ENCODE peak calls at places on chromosomes 5 and 9, in seven cellular contexts. One of them, this sample, is unnamed.

GRCh38 chr5:137114529-137114928 is 384.6 kb downstream of the SPOCK1 start:
- DNase-seq in AML-193: no peak
- DNase-seq in uterus: no peak
- DNase-seq in HepG2: no peak
- DNase-seq in T-helper 2 cell: no peak
- DNase-seq in activated CD8-positive, alpha-beta memory T cell treated with anti-CD3 and anti-CD28 coated beads for 4 hours: no peak
- DNase-seq in T-helper 9 cell: no peak
- DNase-seq in this sample: no peak

GRCh38 chr5:159833088-159833487 is 83.2 kb upstream of the ADRA1B start:
- DNase-seq in AML-193: no peak
- DNase-seq in uterus: no peak
- DNase-seq in HepG2: no peak
- DNase-seq in T-helper 2 cell: no peak
- DNase-seq in activated CD8-positive, alpha-beta memory T cell treated with anti-CD3 and anti-CD28 coated beads for 4 hours: no peak
- DNase-seq in T-helper 9 cell: no peak
- DNase-seq in this sample: no peak

GRCh38 chr5:54390015-54390414 is 65.5 kb upstream of the HSPB3 start:
- DNase-seq in AML-193: no peak
- DNase-seq in uterus: no peak
- DNase-seq in HepG2: no peak
- DNase-seq in T-helper 2 cell: no peak
- DNase-seq in activated CD8-positive, alpha-beta memory T cell treated with anti-CD3 and anti-CD28 coated beads for 4 hours: no peak
- DNase-seq in T-helper 9 cell: no peak
- DNase-seq in this sample: no peak

GRCh38 chr5:170297589-170298462 is at the start of gene LCP2:
- DNase-seq in AML-193: peak
- DNase-seq in uterus: no peak
- DNase-seq in HepG2: no peak
- DNase-seq in T-helper 2 cell: peak
- DNase-seq in activated CD8-positive, alpha-beta memory T cell treated with anti-CD3 and anti-CD28 coated beads for 4 hours: no peak
- DNase-seq in T-helper 9 cell: peak
- DNase-seq in this sample: no peak

GRCh38 chr5:66908230-66908629 is 288.4 kb downstream of the CD180 start:
- DNase-seq in AML-193: no peak
- DNase-seq in uterus: no peak
- DNase-seq in HepG2: no peak
- DNase-seq in T-helper 2 cell: no peak
- DNase-seq in activated CD8-positive, alpha-beta memory T cell treated with anti-CD3 and anti-CD28 coated beads for 4 hours: no peak
- DNase-seq in T-helper 9 cell: no peak
- DNase-seq in this sample: no peak

GRCh38 chr5:178460598-178461425 is 129.4 kb downstream of the COL23A1 start:
- DNase-seq in AML-193: peak
- DNase-seq in uterus: peak
- DNase-seq in HepG2: peak
- DNase-seq in T-helper 2 cell: no peak
- DNase-seq in activated CD8-positive, alpha-beta memory T cell treated with anti-CD3 and anti-CD28 coated beads for 4 hours: no peak
- DNase-seq in T-helper 9 cell: peak
- DNase-seq in this sample: peak

GRCh38 chr5:395921-396714 is 46.9 kb upstream of the EXOC3 start:
- DNase-seq in AML-193: no peak
- DNase-seq in uterus: no peak
- DNase-seq in HepG2: no peak
- DNase-seq in T-helper 2 cell: no peak
- DNase-seq in activated CD8-positive, alpha-beta memory T cell treated with anti-CD3 and anti-CD28 coated beads for 4 hours: no peak
- DNase-seq in T-helper 9 cell: no peak
- DNase-seq in this sample: peak

GRCh38 chr5:32628049-32628803 is 42.9 kb downstream of the SUB1 start:
- DNase-seq in AML-193: no peak
- DNase-seq in uterus: no peak
- DNase-seq in HepG2: peak
- DNase-seq in T-helper 2 cell: no peak
- DNase-seq in activated CD8-positive, alpha-beta memory T cell treated with anti-CD3 and anti-CD28 coated beads for 4 hours: no peak
- DNase-seq in T-helper 9 cell: no peak
- DNase-seq in this sample: no peak

GRCh38 chr5:177964471-177964870 is 31.6 kb downstream of the PROP1 start:
- DNase-seq in AML-193: no peak
- DNase-seq in uterus: no peak
- DNase-seq in HepG2: no peak
- DNase-seq in T-helper 2 cell: no peak
- DNase-seq in activated CD8-positive, alpha-beta memory T cell treated with anti-CD3 and anti-CD28 coated beads for 4 hours: no peak
- DNase-seq in T-helper 9 cell: no peak
- DNase-seq in this sample: no peak

GRCh38 chr5:138725153-138725884 is 27.9 kb upstream of the CTNNA1 start:
- DNase-seq in AML-193: no peak
- DNase-seq in uterus: peak
- DNase-seq in HepG2: peak
- DNase-seq in T-helper 2 cell: no peak
- DNase-seq in activated CD8-positive, alpha-beta memory T cell treated with anti-CD3 and anti-CD28 coated beads for 4 hours: no peak
- DNase-seq in T-helper 9 cell: no peak
- DNase-seq in this sample: no peak

GRCh38 chr5:120436996-120437395 is 27.1 kb upstream of the PRR16 start:
- DNase-seq in AML-193: no peak
- DNase-seq in uterus: no peak
- DNase-seq in HepG2: no peak
- DNase-seq in T-helper 2 cell: no peak
- DNase-seq in activated CD8-positive, alpha-beta memory T cell treated with anti-CD3 and anti-CD28 coated beads for 4 hours: no peak
- DNase-seq in T-helper 9 cell: no peak
- DNase-seq in this sample: no peak

GRCh38 chr5:124410539-124410938 is 335.9 kb downstream of the ZNF608 start:
- DNase-seq in AML-193: no peak
- DNase-seq in uterus: no peak
- DNase-seq in HepG2: no peak
- DNase-seq in T-helper 2 cell: no peak
- DNase-seq in activated CD8-positive, alpha-beta memory T cell treated with anti-CD3 and anti-CD28 coated beads for 4 hours: no peak
- DNase-seq in T-helper 9 cell: no peak
- DNase-seq in this sample: no peak

GRCh38 chr9:127979333-127980055 is 1.3 kb downstream of the EEIG1 start:
- DNase-seq in AML-193: no peak
- DNase-seq in uterus: peak
- DNase-seq in HepG2: peak
- DNase-seq in T-helper 2 cell: no peak
- DNase-seq in activated CD8-positive, alpha-beta memory T cell treated with anti-CD3 and anti-CD28 coated beads for 4 hours: no peak
- DNase-seq in T-helper 9 cell: no peak
- DNase-seq in this sample: peak

GRCh38 chr5:139236479-139236878 is 38.3 kb upstream of the SIL1 start:
- DNase-seq in AML-193: no peak
- DNase-seq in uterus: no peak
- DNase-seq in HepG2: no peak
- DNase-seq in T-helper 2 cell: no peak
- DNase-seq in activated CD8-positive, alpha-beta memory T cell treated with anti-CD3 and anti-CD28 coated beads for 4 hours: no peak
- DNase-seq in T-helper 9 cell: no peak
- DNase-seq in this sample: no peak

GRCh38 chr9:128705051-128705965 is 3.0 kb downstream of the PKN3 start:
- DNase-seq in AML-193: no peak
- DNase-seq in uterus: no peak
- DNase-seq in HepG2: no peak
- DNase-seq in T-helper 2 cell: no peak
- DNase-seq in activated CD8-positive, alpha-beta memory T cell treated with anti-CD3 and anti-CD28 coated beads for 4 hours: no peak
- DNase-seq in T-helper 9 cell: no peak
- DNase-seq in this sample: peak

GRCh38 chr9:99000480-99001395 is 57.0 kb downstream of the COL15A1 start:
- DNase-seq in AML-193: peak
- DNase-seq in uterus: no peak
- DNase-seq in HepG2: peak
- DNase-seq in T-helper 2 cell: peak
- DNase-seq in activated CD8-positive, alpha-beta memory T cell treated with anti-CD3 and anti-CD28 coated beads for 4 hours: peak
- DNase-seq in T-helper 9 cell: peak
- DNase-seq in this sample: peak

GRCh38 chr9:70921126-70921525 is 200.3 kb downstream of the TRPM3 start:
- DNase-seq in AML-193: no peak
- DNase-seq in uterus: no peak
- DNase-seq in HepG2: no peak
- DNase-seq in T-helper 2 cell: no peak
- DNase-seq in activated CD8-positive, alpha-beta memory T cell treated with anti-CD3 and anti-CD28 coated beads for 4 hours: no peak
- DNase-seq in T-helper 9 cell: no peak
- DNase-seq in this sample: no peak

GRCh38 chr5:142551242-142552067 is 134.4 kb downstream of the FGF1 start:
- DNase-seq in AML-193: no peak
- DNase-seq in uterus: peak
- DNase-seq in HepG2: no peak
- DNase-seq in T-helper 2 cell: no peak
- DNase-seq in activated CD8-positive, alpha-beta memory T cell treated with anti-CD3 and anti-CD28 coated beads for 4 hours: no peak
- DNase-seq in T-helper 9 cell: no peak
- DNase-seq in this sample: no peak

GRCh38 chr9:122125891-122126331 is 32.8 kb upstream of the TTLL11 start:
- DNase-seq in AML-193: no peak
- DNase-seq in uterus: no peak
- DNase-seq in HepG2: peak
- DNase-seq in T-helper 2 cell: no peak
- DNase-seq in activated CD8-positive, alpha-beta memory T cell treated with anti-CD3 and anti-CD28 coated beads for 4 hours: no peak
- DNase-seq in T-helper 9 cell: no peak
- DNase-seq in this sample: no peak

GRCh38 chr5:54959673-54960418 is 25.5 kb downstream of the ESM1 start:
- DNase-seq in AML-193: peak
- DNase-seq in uterus: no peak
- DNase-seq in HepG2: peak
- DNase-seq in T-helper 2 cell: no peak
- DNase-seq in activated CD8-positive, alpha-beta memory T cell treated with anti-CD3 and anti-CD28 coated beads for 4 hours: no peak
- DNase-seq in T-helper 9 cell: no peak
- DNase-seq in this sample: no peak